ENCODE peak calls at places on chromosomes 13 and 19, in five cellular contexts. X is right lobe of liver, J is endodermal cell, N is neuronal stem cell, Q is neural progenitor cell. L is an unnamed sample. For H3K4me1, the result is how much of the 10 kb centered on the place peaks cover.

GRCh38 chr19:10861118-10861651 is 10.2 kb upstream of the CARM1 start:
- DNase-seq in X (no peak), J (peak), Q (peak), N (no peak), L (peak)

GRCh38 chr13:66207610-66208009 is 1022.5 kb downstream of the PCDH9 start:
- DNase-seq in J (no peak), X (no peak), Q (no peak), N (no peak), L (no peak)

GRCh38 chr19:11067356-11068113 is 21.7 kb upstream of the LDLR start:
- DNase-seq in X (no peak), J (no peak), N (no peak), Q (no peak), L (no peak)

GRCh38 chr13:34964558-34964957 is 22.5 kb downstream of the NBEA start:
- DNase-seq in Q (no peak), X (no peak), N (no peak), J (no peak), L (no peak)

GRCh38 chr19:28208745-28209144 is 1004.2 kb downstream of the UQCRFS1 start:
- DNase-seq in N (no peak), J (peak), Q (no peak), X (no peak), L (no peak)

GRCh38 chr19:5326545-5326944 is 14.1 kb downstream of the PTPRS start:
- DNase-seq in N (no peak), X (no peak), J (no peak), Q (no peak), L (no peak)

GRCh38 chr19:18599485-18599884 is 7.1 kb downstream of the CRLF1 start:
- DNase-seq in J (no peak), N (no peak), Q (no peak), X (no peak), L (no peak)

GRCh38 chr19:49689133-49690072 is at the start of gene ADM5:
- DNase-seq in N (no peak), X (no peak), J (peak), Q (peak), L (peak)

GRCh38 chr13:50592412-50593145 is 250.9 kb downstream of the DLEU7 start:
- DNase-seq in X (no peak), N (no peak), J (no peak), Q (no peak), L (peak)

GRCh38 chr13:40313269-40314200 is 352.9 kb downstream of the FOXO1 start:
- DNase-seq in N (no peak), X (no peak), Q (no peak), J (no peak), L (peak)

GRCh38 chr13:80551650-80552497 is 210.9 kb upstream of the SPRY2 start:
- DNase-seq in X (no peak), J (no peak), Q (no peak), N (no peak), L (no peak)

GRCh38 chr13:26446751-26447150 is 110.7 kb upstream of the WASF3 start:
- DNase-seq in J (no peak), X (no peak), N (no peak), Q (no peak), L (no peak)

GRCh38 chr19:32817252-32817912 is 52.2 kb downstream of the SLC7A9 start:
- DNase-seq in X (no peak), J (no peak), N (no peak), Q (no peak), L (no peak)

GRCh38 chr13:110114351-110114750 is 192.6 kb downstream of the COL4A1 start:
- DNase-seq in Q (no peak), X (no peak), N (no peak), J (no peak), L (no peak)

GRCh38 chr13:42363941-42364612 is 92.1 kb downstream of the AKAP11 start:
- DNase-seq in Q (no peak), N (no peak), X (no peak), J (peak), L (peak)

GRCh38 chr19:4624733-4625362 is 14.5 kb upstream of the TNFAIP8L1 start:
- DNase-seq in X (no peak), N (no peak), J (peak), Q (peak), L (peak)

GRCh38 chr19:10662384-10663251 is 8.5 kb downstream of the ILF3 start:
- DNase-seq in X (no peak), Q (no peak), J (no peak), N (no peak), L (peak)

GRCh38 chr13:44932171-44932849 is 57.0 kb downstream of the NUFIP1 start:
- DNase-seq in N (no peak), J (no peak), X (no peak), Q (no peak), L (no peak)

GRCh38 chr19:49339364-49340068 is 4.3 kb downstream of the CD37 start:
- DNase-seq in J (peak), Q (peak), N (peak), X (peak), L (peak)

GRCh38 chr13:42849200-42849599 is 67.8 kb downstream of the FAM216B start:
- DNase-seq in X (no peak), Q (no peak), J (no peak), N (no peak), L (no peak)

GRCh38 chr19:2586196-2586595 is 110.3 kb downstream of the GADD45B start:
- DNase-seq in X (no peak), Q (no peak), N (no peak), J (peak), L (no peak)

GRCh38 chr13:113995051-113995601 is 21.2 kb upstream of the C13orf46 start:
- DNase-seq in X (peak), Q (no peak), N (no peak), J (no peak), L (no peak)

GRCh38 chr13:42038661-42039456 is 9.6 kb upstream of the DGKH start:
- DNase-seq in Q (peak), N (no peak), J (no peak), X (no peak), L (no peak)

GRCh38 chr19:34345934-34346333 is 19.1 kb upstream of the GPI start:
- DNase-seq in Q (peak), X (no peak), J (peak), N (no peak), L (peak)

GRCh38 chr13:42272776-42273175 is 824 bp downstream of the AKAP11 start:
- DNase-seq in J (no peak), X (no peak), N (no peak), Q (no peak), L (no peak)

GRCh38 chr13:101892296-101892695 is 439.8 kb downstream of the ITGBL1 start:
- DNase-seq in X (no peak), J (no peak), Q (no peak), N (no peak), L (no peak)

GRCh38 chr13:110107568-110108347 is 199.2 kb downstream of the COL4A1 start:
- DNase-seq in J (peak), X (no peak), Q (peak), N (no peak), L (peak)

GRCh38 chr13:41554626-41555386 is 97.5 kb downstream of the RGCC start:
- DNase-seq in X (no peak), Q (no peak), J (no peak), N (no peak), L (no peak)

GRCh38 chr13:49330546-49330864 is 82.8 kb downstream of the CDADC1 start:
- DNase-seq in X (no peak), J (no peak), Q (no peak), N (no peak), L (no peak)

GRCh38 chr19:23817519-23817918 is 58.8 kb upstream of the ZNF681 start:
- DNase-seq in Q (peak), J (peak), X (no peak), N (no peak), L (peak)

GRCh38 chr19:2661615-2662014 is 40.9 kb downstream of the GNG7 start:
- DNase-seq in X (no peak), J (peak), Q (no peak), N (no peak), L (no peak)

GRCh38 chr19:10182847-10183246 is 11.9 kb downstream of the DNMT1 start:
- DNase-seq in Q (no peak), X (no peak), J (no peak), N (no peak), L (no peak)

GRCh38 chr19:10191347-10191746 is 3.4 kb downstream of the DNMT1 start:
- DNase-seq in N (no peak), X (peak), J (no peak), Q (no peak), L (peak)

GRCh38 chr19:17091758-17092333 is 16.3 kb downstream of the MYO9B start:
- DNase-seq in X (peak), Q (no peak), J (no peak), N (no peak), L (no peak)

GRCh38 chr19:17092696-17093095 is 17.1 kb downstream of the MYO9B start:
- DNase-seq in N (no peak), Q (no peak), J (no peak), X (no peak), L (no peak)

GRCh38 chr19:17097593-17098126 is 22.1 kb downstream of the MYO9B start:
- DNase-seq in J (no peak), Q (no peak), N (no peak), X (no peak), L (peak)

GRCh38 chr19:17098326-17098725 is 22.7 kb downstream of the MYO9B start:
- DNase-seq in Q (no peak), N (no peak), X (no peak), J (no peak), L (no peak)

DNA sequence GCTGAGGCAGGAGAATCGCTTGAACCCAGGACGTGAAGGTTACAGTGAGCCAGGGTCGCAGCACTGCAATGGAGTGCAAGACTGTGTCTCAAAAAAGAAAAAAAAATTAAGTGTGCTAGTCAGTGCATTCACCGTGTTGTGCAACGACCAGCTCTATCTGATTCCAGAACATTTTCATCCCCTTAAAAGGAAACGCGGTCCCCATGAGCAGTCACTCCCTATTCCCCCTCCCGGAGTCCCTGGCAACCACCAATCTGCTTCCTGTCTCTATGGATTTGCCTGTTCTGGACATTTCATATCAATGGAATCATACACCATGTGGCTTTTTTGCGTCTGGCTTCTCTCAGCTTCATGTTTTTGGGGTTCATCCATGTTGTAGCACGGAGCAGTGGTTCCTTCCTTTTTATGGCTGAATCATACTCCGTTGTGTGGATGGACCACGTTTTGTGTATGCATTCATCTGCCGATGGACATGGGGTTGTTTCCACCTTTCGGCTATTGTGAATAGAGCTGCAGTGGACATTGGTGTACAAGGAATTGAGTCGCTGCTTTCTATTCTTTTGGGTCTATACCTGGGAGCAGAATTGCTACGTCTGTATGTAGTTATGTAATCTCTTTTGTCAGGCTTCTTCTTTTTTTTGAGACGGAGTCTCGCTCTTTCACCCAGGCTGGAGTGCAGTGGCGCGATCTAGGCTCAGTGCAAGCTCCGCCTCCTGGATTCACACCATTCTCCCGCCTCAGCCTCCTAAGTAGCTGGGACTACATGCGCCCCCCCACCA is 19.8 kb downstream of the MYO9B start:
- DNase-seq in J (no peak), X (no peak), N (no peak), Q (no peak), L (no peak)
- H3K4me1 ChIP-seq in J (under half), X (under half), N (under half), Q (under half), L (under half)

GRCh38 chr13:73168993-73169401 is 110.2 kb downstream of the KLF5 start:
- DNase-seq in J (peak), N (no peak), Q (no peak), X (no peak), L (no peak)

GRCh38 chr13:73167046-73167820 is 108.4 kb downstream of the KLF5 start:
- DNase-seq in X (no peak), N (no peak), Q (no peak), J (no peak), L (peak)

GRCh38 chr13:73169971-73170370 is 111.2 kb downstream of the KLF5 start:
- DNase-seq in N (no peak), J (peak), X (no peak), Q (no peak), L (no peak)

GRCh38 chr13:73166204-73166603 is 107.4 kb downstream of the KLF5 start:
- DNase-seq in J (no peak), N (no peak), X (no peak), Q (no peak), L (no peak)

GRCh38 chr13:73168226-73168992 is 109.6 kb downstream of the KLF5 start:
- DNase-seq in Q (no peak), J (no peak), X (no peak), N (no peak), L (no peak)
- H3K4me1 ChIP-seq in Q (under half), J (under half), X (under half), N (under half), L (under half)

GRCh38 chr13:23660249-23660648 is 90.0 kb downstream of the TNFRSF19 start:
- DNase-seq in N (no peak), X (no peak), J (no peak), Q (no peak), L (no peak)
- H3K4me1 ChIP-seq in N (under half), X (under half), J (under half), Q (under half), L (under half)

DNA sequence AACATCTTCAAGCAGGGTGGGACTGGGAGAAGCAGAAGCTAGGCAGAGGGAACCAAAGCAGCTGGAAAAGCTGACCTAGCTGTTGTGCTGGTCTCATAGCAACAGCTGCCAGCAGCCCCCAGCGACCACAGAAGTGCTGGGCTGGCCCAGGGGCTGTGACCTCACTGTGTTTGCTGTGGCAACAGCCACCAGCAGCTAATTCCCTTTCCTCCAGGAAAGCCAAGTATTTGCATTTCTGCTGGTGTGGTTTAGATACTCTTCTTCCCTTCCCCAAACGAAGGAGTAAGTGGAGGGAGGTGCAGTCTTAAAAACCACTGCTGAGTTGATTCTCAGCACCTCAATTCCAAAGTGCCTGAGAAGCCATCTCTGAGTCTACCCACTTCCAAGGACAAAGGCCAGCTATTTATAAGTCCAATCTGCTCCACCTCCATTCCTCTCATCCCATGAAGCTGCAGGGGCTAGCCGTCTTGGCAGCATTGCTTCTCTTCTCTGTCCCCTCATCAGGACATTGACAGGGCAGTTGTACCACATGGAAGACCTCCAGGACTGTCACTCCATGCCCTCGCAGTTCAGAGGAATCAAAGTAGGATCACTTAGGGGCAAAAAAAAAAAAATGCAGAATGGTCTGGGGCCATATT is 11.5 kb upstream of the CCDC97 start:
- DNase-seq in X (no peak), J (no peak), N (no peak), Q (no peak), L (peak)
- H3K4me1 ChIP-seq in X (under half), J (under half), N (under half), Q (under half), L (half or more)